ENCODE peak calls at places on chromosomes 7 and 10, in six cellular contexts. M is stomach, H is cardiac muscle cell, C is colonic mucosa, F is NT2/D1, V is aorta. L is an unnamed sample. For H3K4me1, the result is how much of the 10 kb centered on the place peaks cover.

GRCh38 chr10:67115972-67116371 is 190.1 kb downstream of the LRRTM3 start:
- DNase-seq in F (no peak), M (no peak), V (no peak), C (no peak), H (no peak), L (no peak)

GRCh38 chr7:32347244-32347828 is 142.8 kb downstream of the LSM5 start:
- DNase-seq in C (peak), H (peak), F (peak), M (no peak), V (no peak), L (no peak)

GRCh38 chr7:157126921-157127320 is 11.8 kb upstream of the UBE3C start:
- DNase-seq in H (no peak), C (no peak), M (no peak), V (no peak), F (no peak), L (no peak)

GRCh38 chr10:54880943-54881342 is 79.9 kb upstream of the PCDH15 start:
- DNase-seq in H (no peak), M (no peak), F (no peak), V (no peak), C (no peak), L (no peak)

GRCh38 chr7:28792858-28793257 is 165.3 kb downstream of the TRIL start:
- DNase-seq in V (no peak), M (no peak), F (no peak), H (no peak), C (no peak), L (no peak)

GRCh38 chr10:79490400-79491081 is 21.8 kb upstream of the EIF5AL1 start:
- DNase-seq in M (no peak), H (peak), V (no peak), C (no peak), F (no peak), L (no peak)

GRCh38 chr10:44046605-44047004 is 338.3 kb downstream of the CXCL12 start:
- DNase-seq in M (peak), F (no peak), V (no peak), C (no peak), H (no peak), L (no peak)

GRCh38 chr7:25098096-25099046 is 26.7 kb downstream of the CYCS start:
- DNase-seq in M (peak), H (peak), C (peak), F (peak), V (peak), L (peak)

GRCh38 chr7:151856098-151856497 is 20.8 kb downstream of the PRKAG2 start:
- DNase-seq in M (no peak), C (no peak), H (no peak), F (no peak), V (no peak), L (no peak)

GRCh38 chr10:83184641-83185040 is 954.7 kb upstream of the GHITM start:
- DNase-seq in M (no peak), H (no peak), F (no peak), C (no peak), V (no peak), L (no peak)

GRCh38 chr10:17435898-17436297 is 18.5 kb downstream of the ST8SIA6 start:
- DNase-seq in H (no peak), V (no peak), F (no peak), C (no peak), M (no peak), L (no peak)

GRCh38 chr10:22702348-22702747 is 12.0 kb downstream of the PIP4K2A start:
- DNase-seq in V (no peak), C (no peak), H (no peak), M (peak), F (no peak), L (no peak)

GRCh38 chr7:151890355-151891004 is 13.6 kb upstream of the PRKAG2 start:
- DNase-seq in M (no peak), H (no peak), V (peak), F (no peak), C (no peak), L (no peak)

GRCh38 chr10:118800920-118801319 is 46.1 kb upstream of the CACUL1 start:
- DNase-seq in F (no peak), C (no peak), M (peak), V (no peak), H (peak), L (peak)

GRCh38 chr10:112789248-112789647 is 160.8 kb upstream of the TCF7L2 start:
- DNase-seq in F (no peak), H (no peak), C (no peak), V (no peak), M (no peak), L (no peak)

GRCh38 chr10:72206511-72207229 is 9.1 kb upstream of the ANAPC16 start:
- DNase-seq in H (no peak), M (no peak), C (no peak), F (no peak), V (no peak), L (no peak)

GRCh38 chr10:124568339-124568738 is 106.7 kb downstream of the LHPP start:
- DNase-seq in M (no peak), C (no peak), H (no peak), F (no peak), V (no peak), L (no peak)

GRCh38 chr7:1457949-1458675 is 1.2 kb downstream of the MICALL2 start:
- DNase-seq in F (no peak), H (no peak), M (no peak), C (no peak), V (no peak), L (no peak)

DNA sequence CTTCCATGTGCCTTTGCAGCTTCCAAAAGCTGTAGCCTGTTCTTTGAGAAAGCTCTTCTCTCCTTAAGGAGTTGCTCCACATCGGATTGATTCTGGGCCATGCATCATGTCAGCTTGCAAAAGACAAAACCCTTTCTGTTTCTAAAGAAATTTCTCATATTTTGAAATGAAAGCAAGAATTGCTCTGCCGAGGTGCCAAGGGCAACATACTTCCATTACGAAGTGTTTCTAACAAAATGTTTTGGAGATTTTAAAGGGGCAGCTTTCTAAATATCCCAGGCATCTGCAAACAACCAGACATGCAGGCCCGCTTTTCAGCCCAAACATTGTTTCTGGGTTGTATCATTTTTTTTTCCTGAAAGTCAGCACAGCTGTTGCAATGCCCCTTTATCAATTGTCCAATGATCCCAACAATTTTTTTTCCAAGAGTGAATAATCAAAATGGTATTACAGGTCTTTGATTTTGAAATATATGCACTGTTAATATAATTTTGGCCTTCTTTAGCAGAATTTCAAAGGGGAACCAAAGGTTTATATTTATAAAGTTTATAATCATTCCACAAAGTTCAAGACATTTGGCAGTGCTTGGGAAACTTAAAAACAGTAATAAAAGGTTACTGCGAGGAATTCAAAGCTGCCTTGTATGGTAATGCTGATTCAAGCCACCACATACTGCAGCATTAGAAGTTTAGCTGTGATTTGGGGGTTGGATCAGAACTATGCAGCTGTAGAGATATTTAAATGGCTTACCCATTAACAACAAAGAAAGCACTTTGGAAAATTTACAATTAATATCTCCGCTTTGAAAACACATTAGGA is 61.0 kb downstream of the TES start:
- DNase-seq in C (no peak), F (no peak), H (no peak), M (no peak), V (no peak), L (no peak)
- H3K4me1 ChIP-seq in C (under half), F (under half), H (under half), M (under half), V (under half), L (under half)

GRCh38 chr7:72217151-72217550 is 195.0 kb downstream of the CALN1 start:
- DNase-seq in M (no peak), C (no peak), F (no peak), H (no peak), V (no peak), L (no peak)
- H3K4me1 ChIP-seq in M (under half), C (under half), F (under half), H (under half), V (under half), L (under half)

GRCh38 chr10:51956822-51957221 is 257.4 kb upstream of the CSTF2T start:
- DNase-seq in H (no peak), M (no peak), C (no peak), F (no peak), V (no peak), L (no peak)
- H3K4me1 ChIP-seq in H (under half), M (under half), C (under half), F (under half), V (under half), L (under half)

GRCh38 chr7:143973870-143974446 is 19.3 kb downstream of the OR2F1 start:
- DNase-seq in C (no peak), H (peak), M (no peak), V (no peak), F (no peak), L (no peak)

GRCh38 chr7:143978585-143978984 is 21.5 kb upstream of the OR6B1 start:
- DNase-seq in H (no peak), F (no peak), C (no peak), V (no peak), M (no peak), L (no peak)

GRCh38 chr7:143974457-143974856 is 19.8 kb downstream of the OR2F1 start:
- DNase-seq in C (peak), V (no peak), M (no peak), H (no peak), F (no peak), L (no peak)

GRCh38 chr7:143979359-143979758 is 20.8 kb upstream of the OR6B1 start:
- DNase-seq in H (no peak), F (no peak), C (no peak), V (no peak), M (no peak), L (no peak)

DNA sequence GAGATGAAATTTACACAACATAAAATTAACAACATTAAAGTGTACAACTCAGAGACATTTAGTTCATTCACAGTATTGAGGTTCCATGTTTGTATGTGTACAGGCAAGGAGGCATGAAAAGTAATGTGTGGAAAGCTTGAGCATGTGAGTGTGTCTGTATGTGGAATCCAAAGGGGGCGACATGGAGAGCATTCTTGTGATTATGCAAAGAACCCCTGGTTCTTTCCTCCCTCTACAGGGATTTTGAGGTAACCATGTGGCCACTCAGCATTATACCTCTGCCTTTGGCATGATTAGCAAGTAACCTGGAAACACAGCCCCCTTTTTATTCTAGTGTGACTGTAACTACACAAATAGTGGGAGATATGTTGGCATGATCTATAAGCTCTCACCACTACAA is 21.0 kb downstream of the OR2F1 start:
- DNase-seq in V (no peak), H (peak), F (peak), C (no peak), M (no peak), L (no peak)
- H3K4me1 ChIP-seq in V (under half), H (under half), F (under half), C (under half), M (under half), L (under half)

GRCh38 chr10:114650266-114650665 is 7.8 kb downstream of the ABLIM1 start:
- DNase-seq in V (no peak), C (no peak), M (no peak), H (no peak), F (no peak), L (no peak)

GRCh38 chr10:114646426-114646825 is 11.6 kb downstream of the ABLIM1 start:
- DNase-seq in V (no peak), C (no peak), F (no peak), H (no peak), M (no peak), L (no peak)

GRCh38 chr10:114649217-114649906 is 8.7 kb downstream of the ABLIM1 start:
- DNase-seq in C (peak), H (no peak), V (no peak), F (no peak), M (no peak), L (no peak)

GRCh38 chr10:114647545-114648138 is 10.4 kb downstream of the ABLIM1 start:
- DNase-seq in F (no peak), C (no peak), V (no peak), M (no peak), H (no peak), L (no peak)

GRCh38 chr10:114648368-114648767 is 9.7 kb downstream of the ABLIM1 start:
- DNase-seq in H (no peak), F (no peak), V (no peak), C (peak), M (no peak), L (no peak)
- H3K4me1 ChIP-seq in H (under half), F (under half), V (under half), C (under half), M (under half), L (under half)

GRCh38 chr10:527416-527815 is 162.1 kb downstream of the DIP2C start:
- DNase-seq in C (no peak), F (no peak), V (no peak), M (no peak), H (no peak), L (no peak)

GRCh38 chr10:528173-529165 is 161.0 kb downstream of the DIP2C start:
- DNase-seq in V (no peak), M (no peak), F (no peak), H (no peak), C (no peak), L (no peak)

GRCh38 chr10:525565-526315 is 163.7 kb downstream of the DIP2C start:
- DNase-seq in C (no peak), V (no peak), F (no peak), H (no peak), M (no peak), L (no peak)

GRCh38 chr10:523925-524324 is 165.5 kb downstream of the DIP2C start:
- DNase-seq in F (no peak), V (no peak), C (no peak), M (no peak), H (no peak), L (no peak)

GRCh38 chr10:526651-527312 is 162.7 kb downstream of the DIP2C start:
- DNase-seq in H (no peak), M (no peak), V (no peak), C (no peak), F (no peak), L (no peak)
- H3K4me1 ChIP-seq in H (under half), M (under half), V (under half), C (under half), F (under half), L (under half)